ENCODE peak calls at places on chromosome 7, in four cellular contexts. One of them, this sample, is unnamed.

GRCh38 chr7:7720750-7721621 is 2.6 kb upstream of the RPA3 start:
- DNase-seq in fibroblast of lung: no peak
- DNase-seq in Panc1: no peak
- DNase-seq in HCT116: no peak
- DNase-seq in this sample: no peak

GRCh38 chr7:155702616-155703015 is 58.2 kb downstream of the RBM33 start:
- DNase-seq in HCT116: no peak
- DNase-seq in fibroblast of lung: peak
- DNase-seq in Panc1: no peak
- DNase-seq in this sample: no peak

GRCh38 chr7:151494569-151495284 is 25.0 kb downstream of the RHEB start:
- DNase-seq in Panc1: no peak
- DNase-seq in fibroblast of lung: peak
- DNase-seq in HCT116: no peak
- DNase-seq in this sample: no peak

GRCh38 chr7:76303057-76303828 is 770 bp downstream of the HSPB1 start:
- DNase-seq in fibroblast of lung: peak
- DNase-seq in HCT116: peak
- DNase-seq in Panc1: no peak
- DNase-seq in this sample: peak

GRCh38 chr7:123643495-123644428 is 11.9 kb upstream of the LMOD2 start:
- DNase-seq in Panc1: no peak
- DNase-seq in HCT116: peak
- DNase-seq in fibroblast of lung: peak
- DNase-seq in this sample: no peak

GRCh38 chr7:151233111-151233701 is 923 bp downstream of the CHPF2 start:
- DNase-seq in Panc1: no peak
- DNase-seq in fibroblast of lung: peak
- DNase-seq in HCT116: no peak
- DNase-seq in this sample: no peak

GRCh38 chr7:116691664-116692063 is 19.7 kb downstream of the MET start:
- DNase-seq in Panc1: no peak
- DNase-seq in HCT116: no peak
- DNase-seq in fibroblast of lung: peak
- DNase-seq in this sample: no peak

GRCh38 chr7:77457779-77458178 is 41.6 kb upstream of the GSAP start:
- DNase-seq in HCT116: no peak
- DNase-seq in Panc1: no peak
- DNase-seq in fibroblast of lung: no peak
- DNase-seq in this sample: no peak

GRCh38 chr7:114085313-114085591 is 166.4 kb upstream of the PPP1R3A start:
- DNase-seq in HCT116: no peak
- DNase-seq in fibroblast of lung: no peak
- DNase-seq in Panc1: no peak
- DNase-seq in this sample: no peak

GRCh38 chr7:120550494-120551048 is 277.6 kb downstream of the KCND2 start:
- DNase-seq in fibroblast of lung: peak
- DNase-seq in Panc1: no peak
- DNase-seq in HCT116: no peak
- DNase-seq in this sample: no peak

GRCh38 chr7:117402109-117402508 is 25.2 kb downstream of the ASZ1 start:
- DNase-seq in Panc1: no peak
- DNase-seq in HCT116: no peak
- DNase-seq in fibroblast of lung: peak
- DNase-seq in this sample: no peak

GRCh38 chr7:117012284-117013174 is 59.2 kb downstream of the ST7 start:
- DNase-seq in HCT116: peak
- DNase-seq in Panc1: peak
- DNase-seq in fibroblast of lung: peak
- DNase-seq in this sample: no peak

GRCh38 chr7:12138421-12138820 is 72.7 kb upstream of the TMEM106B start:
- DNase-seq in Panc1: no peak
- DNase-seq in HCT116: no peak
- DNase-seq in fibroblast of lung: peak
- DNase-seq in this sample: no peak

GRCh38 chr7:150378853-150379589 is at the start of gene ZNF775:
- DNase-seq in HCT116: peak
- DNase-seq in fibroblast of lung: peak
- DNase-seq in Panc1: no peak
- DNase-seq in this sample: peak

GRCh38 chr7:610531-611280 is 91.1 kb upstream of the PDGFA start:
- DNase-seq in Panc1: no peak
- DNase-seq in fibroblast of lung: peak
- DNase-seq in HCT116: no peak
- DNase-seq in this sample: no peak

DNA sequence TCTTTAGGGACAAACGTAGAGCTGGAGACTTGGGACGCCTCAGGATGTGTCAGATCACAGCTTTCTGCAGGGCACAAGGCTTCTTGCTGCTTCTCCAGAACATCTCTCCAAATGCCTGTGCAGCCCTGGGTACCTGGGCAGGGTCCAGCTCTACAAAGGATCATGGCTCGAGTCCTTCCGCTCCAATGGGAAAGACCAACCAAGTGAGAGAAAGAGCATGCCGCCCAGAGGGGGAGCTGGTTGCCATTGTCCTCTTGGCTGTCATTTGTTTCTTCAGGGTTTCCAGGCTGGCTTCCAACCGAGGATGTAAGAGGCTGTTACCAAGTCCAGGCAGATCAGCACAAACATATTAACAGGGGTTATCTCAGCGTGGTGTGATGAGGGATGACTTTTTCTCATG is 5.6 kb upstream of the LEP start:
- DNase-seq in HCT116: no peak
- DNase-seq in Panc1: no peak
- DNase-seq in fibroblast of lung: no peak
- DNase-seq in this sample: no peak
- TF ChIP-seq CTCF in HCT116: no peak
- TF ChIP-seq CTCF in Panc1: no peak
- TF ChIP-seq CTCF in fibroblast of lung: no peak
- TF ChIP-seq CTCF in this sample: no peak

GRCh38 chr7:130669051-130669700 is 628 bp upstream of the COPG2 start:
- DNase-seq in fibroblast of lung: no peak
- DNase-seq in Panc1: no peak
- DNase-seq in HCT116: no peak
- DNase-seq in this sample: no peak
- H3K27ac ChIP-seq in fibroblast of lung: peak
- H3K27ac ChIP-seq in Panc1: peak
- H3K27ac ChIP-seq in HCT116: no peak
- H3K27ac ChIP-seq in this sample: peak

GRCh38 chr7:45890125-45890901 is 2.0 kb downstream of the IGFBP1 start:
- DNase-seq in HCT116: no peak
- DNase-seq in Panc1: no peak
- DNase-seq in fibroblast of lung: no peak
- DNase-seq in this sample: no peak

GRCh38 chr7:45886931-45887667 is 1.2 kb upstream of the IGFBP1 start:
- DNase-seq in HCT116: no peak
- DNase-seq in Panc1: no peak
- DNase-seq in fibroblast of lung: no peak
- DNase-seq in this sample: no peak

GRCh38 chr7:45889367-45890067 is 1.2 kb downstream of the IGFBP1 start:
- DNase-seq in HCT116: no peak
- DNase-seq in Panc1: no peak
- DNase-seq in fibroblast of lung: no peak
- DNase-seq in this sample: no peak

GRCh38 chr7:45888185-45888992 is at the start of gene IGFBP1:
- DNase-seq in fibroblast of lung: peak
- DNase-seq in Panc1: no peak
- DNase-seq in HCT116: no peak
- DNase-seq in this sample: no peak

GRCh38 chr7:45888993-45889366 is 692 bp downstream of the IGFBP1 start:
- DNase-seq in HCT116: no peak
- DNase-seq in Panc1: no peak
- DNase-seq in fibroblast of lung: no peak
- DNase-seq in this sample: no peak
- H3K4me3 ChIP-seq in HCT116: no peak
- H3K4me3 ChIP-seq in Panc1: peak
- H3K4me3 ChIP-seq in fibroblast of lung: no peak
- H3K4me3 ChIP-seq in this sample: peak

GRCh38 chr7:93092757-93093370 is 24.9 kb downstream of the SAMD9 start:
- DNase-seq in Panc1: peak
- DNase-seq in fibroblast of lung: peak
- DNase-seq in HCT116: peak
- DNase-seq in this sample: no peak
- TF ChIP-seq CTCF in Panc1: peak
- TF ChIP-seq CTCF in fibroblast of lung: peak
- TF ChIP-seq CTCF in HCT116: peak
- TF ChIP-seq CTCF in this sample: no peak

DNA sequence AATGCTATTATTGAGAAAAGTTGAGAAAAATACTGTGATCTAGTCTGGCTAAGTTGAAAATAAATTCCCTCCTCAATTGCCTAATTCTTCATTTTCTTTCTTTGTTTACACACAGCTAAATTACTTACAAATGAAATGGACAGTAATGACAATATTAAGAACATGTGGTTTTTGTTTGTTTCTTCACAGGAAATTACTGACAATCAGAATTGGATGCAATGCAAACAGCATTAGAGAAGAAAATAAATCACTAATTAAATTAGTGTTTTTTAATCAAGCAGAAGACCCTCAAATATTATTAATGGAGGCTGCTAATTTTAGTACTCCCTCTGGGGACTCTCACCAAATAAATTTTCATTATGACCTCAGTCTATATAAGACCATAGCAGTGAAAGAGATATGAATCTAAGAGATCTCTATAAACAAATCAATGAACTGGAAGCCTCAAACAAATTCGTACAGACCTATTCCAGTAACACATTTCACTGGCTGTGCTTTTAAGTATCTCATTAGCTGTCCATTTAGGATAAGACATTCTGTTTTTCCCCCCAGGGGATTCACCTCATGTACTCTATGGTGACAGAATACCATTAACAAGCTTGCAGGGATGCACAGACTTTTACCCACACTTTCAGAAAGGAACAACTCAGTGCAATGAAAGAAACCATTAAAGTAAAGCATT is 202.0 kb upstream of the DGKB start:
- DNase-seq in HCT116: no peak
- DNase-seq in Panc1: no peak
- DNase-seq in fibroblast of lung: no peak
- DNase-seq in this sample: no peak
- H3K27ac ChIP-seq in HCT116: no peak
- H3K27ac ChIP-seq in Panc1: no peak
- H3K27ac ChIP-seq in fibroblast of lung: no peak
- H3K27ac ChIP-seq in this sample: no peak

DNA sequence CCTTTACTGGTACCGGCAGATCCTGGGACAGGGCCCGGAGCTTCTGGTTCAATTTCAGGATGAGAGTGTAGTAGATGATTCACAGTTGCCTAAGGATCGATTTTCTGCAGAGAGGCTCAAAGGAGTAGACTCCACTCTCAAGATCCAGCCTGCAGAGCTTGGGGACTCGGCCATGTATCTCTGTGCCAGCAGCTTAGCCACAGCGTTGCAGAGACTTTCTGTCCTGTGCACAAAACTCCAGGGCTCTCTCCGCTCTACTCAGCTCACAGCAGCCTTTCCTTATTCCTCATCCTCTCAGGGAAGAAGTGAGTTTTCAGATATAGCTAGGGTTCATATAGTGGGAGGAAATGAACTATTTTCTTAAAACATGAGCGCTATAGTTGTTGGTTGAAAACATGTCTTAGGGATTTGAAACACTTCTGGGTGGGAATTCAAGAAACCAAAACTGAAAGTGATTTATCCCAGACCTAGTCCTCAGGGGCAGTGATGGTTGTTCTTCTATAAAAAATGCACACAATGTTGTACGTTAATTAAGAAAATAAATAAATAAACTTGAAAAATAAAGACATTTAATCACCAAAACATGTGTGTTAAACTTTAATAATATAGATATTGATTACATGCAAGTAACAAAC is 150.2 kb upstream of the PRSS58 start:
- DNase-seq in fibroblast of lung: no peak
- DNase-seq in Panc1: no peak
- DNase-seq in HCT116: no peak
- DNase-seq in this sample: no peak
- H3K4me3 ChIP-seq in fibroblast of lung: peak
- H3K4me3 ChIP-seq in Panc1: peak
- H3K4me3 ChIP-seq in HCT116: no peak
- H3K4me3 ChIP-seq in this sample: peak

GRCh38 chr7:81960026-81960425 is 190.2 kb upstream of the HGF start:
- DNase-seq in fibroblast of lung: no peak
- DNase-seq in HCT116: no peak
- DNase-seq in Panc1: no peak
- DNase-seq in this sample: no peak

GRCh38 chr7:81957517-81957916 is 187.7 kb upstream of the HGF start:
- DNase-seq in fibroblast of lung: no peak
- DNase-seq in Panc1: no peak
- DNase-seq in HCT116: no peak
- DNase-seq in this sample: no peak

GRCh38 chr7:81956520-81956919 is 186.7 kb upstream of the HGF start:
- DNase-seq in fibroblast of lung: peak
- DNase-seq in Panc1: peak
- DNase-seq in HCT116: peak
- DNase-seq in this sample: no peak
- TF ChIP-seq CTCF in fibroblast of lung: peak
- TF ChIP-seq CTCF in Panc1: peak
- TF ChIP-seq CTCF in HCT116: peak
- TF ChIP-seq CTCF in this sample: peak

DNA sequence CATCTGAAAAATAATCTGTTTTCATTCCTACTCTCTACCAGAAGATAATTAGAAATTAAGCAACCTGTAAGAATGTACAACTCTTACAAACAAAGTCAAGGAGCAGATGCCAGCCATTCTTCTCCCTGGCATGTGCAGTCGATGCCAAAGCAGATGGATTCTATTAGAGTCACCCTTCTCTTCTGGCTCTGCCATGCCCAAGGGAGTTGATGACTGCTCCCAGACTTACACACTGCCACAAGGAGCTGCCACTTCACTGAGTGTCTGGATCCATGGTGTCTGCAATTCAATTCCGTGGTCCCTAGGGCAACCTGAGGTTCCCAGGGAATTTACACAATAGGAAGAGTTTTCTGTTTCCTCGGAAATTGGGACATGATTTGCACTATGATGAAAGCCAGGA is 89.1 kb upstream of the IFRD1 start:
- DNase-seq in Panc1: no peak
- DNase-seq in fibroblast of lung: no peak
- DNase-seq in HCT116: no peak
- DNase-seq in this sample: no peak
- H3K27ac ChIP-seq in Panc1: no peak
- H3K27ac ChIP-seq in fibroblast of lung: no peak
- H3K27ac ChIP-seq in HCT116: no peak
- H3K27ac ChIP-seq in this sample: no peak

This sample was measured in tibial artery.